ENCODE peak calls at places on chromosome 4, in seven cellular contexts. One of them, this sample, is unnamed.

GRCh38 chr4:104906274-104906673 is 240.4 kb upstream of the TET2 start:
- DNase-seq in NAMALWA: no peak
- DNase-seq in glomerular endothelial cell: no peak
- DNase-seq in fibroblast of the conjunctiva: no peak
- DNase-seq in activated T-cell treated with anti-CD3 and anti-CD28 coated beads, Interleukin-2, amount 50 U/mL, for 72 hours: no peak
- DNase-seq in naive B cell: no peak
- DNase-seq in OCI-LY7: no peak
- DNase-seq in this sample: no peak

GRCh38 chr4:17024430-17024829 is 126.0 kb upstream of the LDB2 start:
- DNase-seq in glomerular endothelial cell: no peak
- DNase-seq in NAMALWA: no peak
- DNase-seq in naive B cell: no peak
- DNase-seq in fibroblast of the conjunctiva: no peak
- DNase-seq in activated T-cell treated with anti-CD3 and anti-CD28 coated beads, Interleukin-2, amount 50 U/mL, for 72 hours: no peak
- DNase-seq in OCI-LY7: no peak
- DNase-seq in this sample: no peak

GRCh38 chr4:726235-726787 is 20.7 kb downstream of the PCGF3 start:
- DNase-seq in activated T-cell treated with anti-CD3 and anti-CD28 coated beads, Interleukin-2, amount 50 U/mL, for 72 hours: no peak
- DNase-seq in OCI-LY7: no peak
- DNase-seq in naive B cell: no peak
- DNase-seq in NAMALWA: no peak
- DNase-seq in glomerular endothelial cell: no peak
- DNase-seq in fibroblast of the conjunctiva: no peak
- DNase-seq in this sample: no peak

GRCh38 chr4:173498771-173499170 is 31.3 kb downstream of the HAND2 start:
- DNase-seq in glomerular endothelial cell: no peak
- DNase-seq in NAMALWA: no peak
- DNase-seq in activated T-cell treated with anti-CD3 and anti-CD28 coated beads, Interleukin-2, amount 50 U/mL, for 72 hours: no peak
- DNase-seq in fibroblast of the conjunctiva: no peak
- DNase-seq in naive B cell: no peak
- DNase-seq in OCI-LY7: no peak
- DNase-seq in this sample: no peak

GRCh38 chr4:6258026-6258360 is 11.7 kb upstream of the WFS1 start:
- DNase-seq in NAMALWA: no peak
- DNase-seq in fibroblast of the conjunctiva: no peak
- DNase-seq in glomerular endothelial cell: no peak
- DNase-seq in OCI-LY7: no peak
- DNase-seq in naive B cell: no peak
- DNase-seq in activated T-cell treated with anti-CD3 and anti-CD28 coated beads, Interleukin-2, amount 50 U/mL, for 72 hours: no peak
- DNase-seq in this sample: no peak

GRCh38 chr4:80220711-80221110 is 23.4 kb downstream of the PRDM8 start:
- DNase-seq in activated T-cell treated with anti-CD3 and anti-CD28 coated beads, Interleukin-2, amount 50 U/mL, for 72 hours: no peak
- DNase-seq in fibroblast of the conjunctiva: no peak
- DNase-seq in OCI-LY7: no peak
- DNase-seq in NAMALWA: no peak
- DNase-seq in naive B cell: no peak
- DNase-seq in glomerular endothelial cell: no peak
- DNase-seq in this sample: no peak

GRCh38 chr4:94457692-94458106 is 6.0 kb downstream of the PDLIM5 start:
- DNase-seq in activated T-cell treated with anti-CD3 and anti-CD28 coated beads, Interleukin-2, amount 50 U/mL, for 72 hours: no peak
- DNase-seq in OCI-LY7: no peak
- DNase-seq in fibroblast of the conjunctiva: no peak
- DNase-seq in NAMALWA: no peak
- DNase-seq in glomerular endothelial cell: no peak
- DNase-seq in naive B cell: no peak
- DNase-seq in this sample: no peak

GRCh38 chr4:146232131-146232722 is 17.9 kb downstream of the REELD1 start:
- DNase-seq in OCI-LY7: no peak
- DNase-seq in NAMALWA: no peak
- DNase-seq in glomerular endothelial cell: no peak
- DNase-seq in fibroblast of the conjunctiva: no peak
- DNase-seq in activated T-cell treated with anti-CD3 and anti-CD28 coated beads, Interleukin-2, amount 50 U/mL, for 72 hours: no peak
- DNase-seq in naive B cell: no peak
- DNase-seq in this sample: no peak

GRCh38 chr4:186871856-186872255 is 148.2 kb upstream of the FAT1 start:
- DNase-seq in glomerular endothelial cell: no peak
- DNase-seq in activated T-cell treated with anti-CD3 and anti-CD28 coated beads, Interleukin-2, amount 50 U/mL, for 72 hours: no peak
- DNase-seq in OCI-LY7: no peak
- DNase-seq in NAMALWA: no peak
- DNase-seq in fibroblast of the conjunctiva: no peak
- DNase-seq in naive B cell: no peak
- DNase-seq in this sample: no peak

GRCh38 chr4:138255917-138256597 is 13.9 kb upstream of the SLC7A11 start:
- DNase-seq in NAMALWA: no peak
- DNase-seq in naive B cell: no peak
- DNase-seq in glomerular endothelial cell: no peak
- DNase-seq in activated T-cell treated with anti-CD3 and anti-CD28 coated beads, Interleukin-2, amount 50 U/mL, for 72 hours: no peak
- DNase-seq in OCI-LY7: no peak
- DNase-seq in fibroblast of the conjunctiva: no peak
- DNase-seq in this sample: no peak

GRCh38 chr4:1505511-1506451 is 99.5 kb upstream of the NKX1-1 start:
- DNase-seq in fibroblast of the conjunctiva: no peak
- DNase-seq in glomerular endothelial cell: no peak
- DNase-seq in NAMALWA: no peak
- DNase-seq in naive B cell: no peak
- DNase-seq in OCI-LY7: no peak
- DNase-seq in activated T-cell treated with anti-CD3 and anti-CD28 coated beads, Interleukin-2, amount 50 U/mL, for 72 hours: no peak
- DNase-seq in this sample: no peak

GRCh38 chr4:1578968-1579833 is 104.9 kb downstream of the FAM53A start:
- DNase-seq in naive B cell: peak; percentile 70
- DNase-seq in activated T-cell treated with anti-CD3 and anti-CD28 coated beads, Interleukin-2, amount 50 U/mL, for 72 hours: peak; percentile 86
- DNase-seq in NAMALWA: peak; percentile 69
- DNase-seq in fibroblast of the conjunctiva: peak; percentile 53
- DNase-seq in glomerular endothelial cell: no peak
- DNase-seq in OCI-LY7: peak; percentile 56
- DNase-seq in this sample: peak; percentile 61

This sample was measured in HT-29.